ENCODE peak calls at places on chromosomes 11 and 22, in six cellular contexts. X, I, H, Y, O and S are unnamed samples.

GRCh38 chr11:96426356-96427103 is 36.7 kb downstream of the JRKL start:
- DNase-seq in I (no peak), X (peak; percentile 19), Y (peak; percentile 47), H (peak; percentile 32), O (no peak), S (no peak)

GRCh38 chr22:42418811-42419243 is 13.4 kb downstream of the NFAM1 start:
- DNase-seq in I (no peak), O (no peak), H (no peak), X (no peak), Y (no peak), S (no peak)

GRCh38 chr22:33070600-33070999 is 12.4 kb upstream of the SYN3 start:
- DNase-seq in X (no peak), O (no peak), I (no peak), Y (no peak), H (no peak), S (no peak)

GRCh38 chr11:91230647-91231046 is 994.0 kb upstream of the FAT3 start:
- DNase-seq in Y (no peak), O (no peak), H (no peak), X (no peak), I (no peak), S (no peak)

GRCh38 chr11:88555829-88556202 is 218.3 kb upstream of the CTSC start:
- DNase-seq in X (no peak), H (peak; percentile 77), I (no peak), O (no peak), Y (no peak), S (no peak)

GRCh38 chr11:68206211-68206610 is 6.9 kb downstream of the KMT5B start:
- DNase-seq in X (peak; percentile 53), I (no peak), Y (peak; percentile 76), H (peak; percentile 49), O (no peak), S (no peak)

GRCh38 chr11:47992959-47993820 is 12.8 kb downstream of the PTPRJ start:
- DNase-seq in I (no peak), O (no peak), X (peak; percentile 72), H (no peak), Y (peak; percentile 62), S (no peak)

GRCh38 chr22:31749636-31750364 is at the start of gene PRR14L:
- DNase-seq in X (peak; percentile 91), Y (peak; percentile 98), I (peak; percentile 96), O (peak; percentile 99), H (peak; percentile 77), S (peak; percentile 34)

DNA sequence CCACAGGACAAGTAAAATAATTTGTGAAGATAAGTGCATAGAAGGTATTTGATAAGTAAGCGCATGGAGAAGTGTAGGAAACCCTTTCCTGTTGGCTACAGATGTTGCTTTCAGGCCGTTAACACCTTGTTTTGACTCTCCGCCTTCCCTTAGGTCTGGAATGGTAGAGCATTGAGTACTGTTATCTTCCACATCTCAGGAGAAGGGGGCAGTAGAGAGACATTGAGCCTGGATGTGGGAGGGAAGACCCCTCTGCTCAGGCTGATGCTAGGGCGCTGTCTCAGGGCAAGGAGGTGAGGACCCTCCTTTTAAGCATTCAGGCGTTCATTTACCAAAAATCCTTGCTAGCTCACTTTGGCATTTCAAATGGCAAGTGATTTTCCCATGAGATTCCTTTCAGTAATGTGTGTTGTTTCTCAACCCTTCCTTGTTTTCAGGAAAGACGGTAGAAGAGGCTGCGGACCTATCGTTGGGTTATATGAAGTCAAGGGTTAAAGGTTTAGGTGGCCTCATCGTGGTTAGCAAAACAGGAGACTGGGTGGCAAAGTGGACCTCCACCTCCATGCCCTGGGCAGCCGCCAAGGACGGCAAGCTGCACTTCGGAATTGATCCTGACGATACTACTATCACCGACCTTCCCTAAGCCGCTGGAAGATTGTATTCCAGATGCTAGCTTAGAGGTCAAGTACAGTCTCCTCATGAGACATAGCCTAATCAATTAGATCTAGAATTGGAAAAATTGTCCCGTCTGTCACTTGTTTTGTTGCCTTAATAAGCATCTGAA is 27.0 kb upstream of the SCGB1A1 start:
- DNase-seq in I (no peak), H (no peak), O (no peak), X (no peak), Y (no peak), S (no peak)
- TF ChIP-seq CTCF in I (no peak), H (peak; percentile 37), O (no peak), X (no peak), Y (no peak), S (peak; percentile 13)

GRCh38 chr11:73399159-73400090 is 23.2 kb downstream of the RELT start:
- DNase-seq in I (no peak), O (no peak), H (no peak), X (no peak), Y (no peak), S (no peak)
- H3K4me3 ChIP-seq in I (no peak overlapping the region), O (no peak overlapping the region), H (no peak overlapping the region), X (no peak overlapping the region), Y (no peak overlapping the region), S (no peak overlapping the region)

DNA sequence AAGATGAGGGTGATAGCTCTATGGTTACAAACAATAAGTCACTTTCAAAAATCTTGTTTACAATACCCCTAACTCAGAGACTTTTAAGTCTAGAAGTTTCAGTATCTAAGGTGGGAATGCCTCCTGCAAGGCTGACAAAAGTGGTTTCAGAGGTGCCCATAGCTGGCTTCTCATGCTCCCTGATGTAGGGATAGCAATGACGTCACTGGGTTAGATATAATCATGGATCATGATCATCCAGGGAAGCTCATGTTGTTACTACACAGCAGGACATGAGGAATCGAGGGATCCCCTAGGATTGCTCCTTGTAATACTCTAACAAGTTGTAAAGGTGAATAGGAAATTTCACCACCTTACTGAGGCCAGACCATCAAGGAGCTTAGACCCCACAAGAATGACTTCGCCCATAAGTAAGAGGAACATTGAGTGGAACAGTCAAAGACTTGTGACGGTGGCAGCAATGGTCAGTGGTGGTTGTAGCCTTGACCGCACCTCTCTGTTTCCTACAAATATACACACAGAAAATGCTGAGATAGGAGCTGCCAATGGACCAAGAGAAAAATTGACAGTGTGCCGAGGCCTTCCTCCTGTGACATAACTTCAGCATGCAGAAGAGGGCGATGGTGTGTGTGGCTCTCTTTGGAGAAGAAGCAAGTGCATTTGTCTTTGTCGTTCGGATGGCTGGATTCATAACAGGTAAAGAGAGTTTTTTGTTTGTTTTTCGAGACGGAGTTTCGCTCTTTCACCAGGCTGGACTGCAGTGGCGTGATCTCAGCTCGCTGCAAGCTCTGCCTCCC is 15.6 kb downstream of the APOL4 start:
- DNase-seq in X (no peak), H (no peak), O (no peak), I (no peak), Y (no peak), S (no peak)
- TF ChIP-seq CTCF in X (no peak), H (no peak), O (no peak), I (no peak), Y (no peak), S (no peak)

DNA sequence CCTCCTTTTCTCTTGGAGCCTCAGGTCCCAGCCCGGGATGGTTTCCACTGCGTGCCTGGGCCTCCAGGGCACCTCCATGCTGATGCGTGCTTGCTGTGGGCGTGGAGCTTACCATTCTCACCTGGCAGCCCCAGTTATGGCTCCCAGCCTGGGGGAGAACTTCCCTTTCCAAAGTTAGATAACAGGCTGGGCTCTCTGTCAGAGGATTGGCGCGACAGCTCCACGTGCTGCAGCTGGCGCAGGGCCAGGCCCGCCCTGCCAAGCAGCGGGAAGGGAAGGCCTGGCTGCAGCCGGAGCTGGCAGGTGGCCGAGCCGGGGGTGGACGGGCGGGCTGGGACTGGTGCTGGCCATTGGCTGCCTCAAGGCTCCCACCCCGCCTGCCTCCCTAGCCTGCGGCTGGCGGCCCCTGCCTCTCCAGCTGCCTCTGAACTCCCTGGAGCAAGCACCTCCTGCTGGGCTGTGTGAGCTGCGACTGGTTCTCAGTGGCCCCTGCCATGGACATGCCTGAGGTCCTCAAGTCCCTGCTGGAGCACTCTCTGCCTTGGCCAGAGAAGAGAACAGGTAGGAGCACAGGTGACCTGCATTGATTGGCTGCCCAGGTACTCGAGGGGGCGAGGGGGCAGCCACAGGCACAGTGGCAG is 14.6 kb upstream of the TEF start:
- DNase-seq in I (no peak), H (peak; percentile 80), O (peak; percentile 96), Y (peak; percentile 93), X (peak; percentile 71), S (peak; percentile 56)
- H3K4me3 ChIP-seq in I (no peak overlapping the region), H (peak overlapping the region; percentile 1), O (peak overlapping the region; percentile 59), Y (no peak overlapping the region), X (peak overlapping the region; percentile 37), S (peak overlapping the region; percentile 41)

DNA sequence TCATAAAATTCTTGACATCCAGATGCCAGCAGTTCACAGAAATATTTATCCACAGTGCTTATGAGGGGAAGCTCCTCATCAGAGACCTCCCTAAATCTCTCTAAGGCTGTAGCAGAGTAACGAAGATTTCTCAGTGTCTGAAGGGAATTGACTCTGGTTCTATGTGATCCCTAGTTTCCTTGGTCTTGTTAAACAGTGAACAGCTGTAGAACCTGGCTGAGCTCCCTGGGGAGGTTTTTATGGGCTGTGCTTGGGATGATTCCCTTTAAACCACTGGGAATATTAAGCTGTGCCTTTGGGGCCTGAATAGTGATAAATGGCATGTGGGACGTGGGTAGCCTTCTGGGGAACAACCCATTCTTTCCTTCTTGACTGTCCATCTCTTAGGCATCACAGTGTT is 43.7 kb upstream of the ARHGAP20 start:
- DNase-seq in X (no peak), H (no peak), I (no peak), Y (no peak), O (no peak), S (no peak)
- TF ChIP-seq CTCF in X (no peak), H (no peak), I (no peak), Y (no peak), O (no peak), S (no peak)

DNA sequence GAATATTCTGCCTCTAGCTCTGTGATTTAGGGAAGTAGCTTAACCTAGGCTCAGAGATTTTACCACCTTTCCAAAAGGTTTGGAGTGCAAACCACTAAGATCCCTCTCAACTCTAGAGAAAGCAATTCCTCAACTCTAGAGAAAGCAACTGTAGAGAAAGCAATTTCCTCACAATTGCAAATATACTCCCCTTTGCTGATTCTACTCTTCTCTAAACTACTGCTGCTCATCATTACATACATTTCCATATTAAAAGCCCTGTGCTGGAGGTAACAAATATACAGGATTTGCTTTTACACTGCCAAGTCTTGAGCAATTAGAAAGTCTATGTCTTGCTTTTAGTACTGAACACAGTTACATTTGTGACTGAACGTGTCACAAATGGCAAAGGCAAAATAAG is 48.2 kb downstream of the ALG9 start:
- DNase-seq in O (no peak), Y (no peak), I (no peak), H (no peak), X (no peak), S (no peak)
- H3K4me3 ChIP-seq in O (no peak overlapping the region), Y (no peak overlapping the region), I (no peak overlapping the region), H (no peak overlapping the region), X (no peak overlapping the region), S (no peak overlapping the region)

GRCh38 chr11:898160-898517 is 12.5 kb downstream of the CHID1 start:
- DNase-seq in H (no peak), Y (peak; percentile 48), X (peak; percentile 13), I (no peak), O (peak; percentile 49), S (no peak)
- TF ChIP-seq CTCF in H (peak; percentile 59), Y (peak; percentile 28), X (peak; percentile 24), I (no peak), O (no peak), S (peak; percentile 49)

GRCh38 chr22:40718250-40719204 is 39.2 kb downstream of the MCHR1 start:
- DNase-seq in Y (no peak), I (no peak), X (no peak), H (no peak), O (no peak), S (no peak)
- H3K4me3 ChIP-seq in Y (no peak overlapping the region), I (no peak overlapping the region), X (no peak overlapping the region), H (no peak overlapping the region), O (no peak overlapping the region), S (no peak overlapping the region)

DNA sequence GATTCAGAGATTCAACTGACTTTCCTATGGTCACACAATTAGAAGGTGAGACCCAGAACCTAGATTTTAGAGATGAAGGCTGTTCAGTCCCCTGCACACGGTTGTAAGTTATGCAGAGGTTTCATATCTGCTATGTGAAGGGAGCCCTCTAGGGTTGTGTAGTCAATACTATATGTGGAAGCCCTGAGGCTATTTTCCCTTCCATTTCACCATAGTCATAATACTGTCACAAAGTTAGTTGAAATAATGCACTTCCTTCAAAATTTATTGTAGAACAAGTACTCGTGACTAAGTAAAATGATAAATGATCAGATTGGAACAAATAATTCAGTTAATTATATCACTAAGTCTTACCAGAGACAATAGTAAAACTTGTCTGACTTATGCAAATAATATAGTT is 48.8 kb downstream of the ENDOD1 start:
- DNase-seq in O (no peak), H (no peak), X (no peak), I (no peak), Y (peak; percentile 35), S (no peak)
- TF ChIP-seq CTCF in O (peak; percentile 3), H (peak; percentile 31), X (peak; percentile 62), I (no peak), Y (peak; percentile 42), S (no peak)